ENCODE peak calls at places on chromosomes 3 and 15, in five cellular contexts. One of them, this sample, is unnamed.

GRCh38 chr3:126040386-126040785 is 43.5 kb downstream of the SLC41A3 start:
- DNase-seq in stimulated activated CD8-positive, alpha-beta memory T cell treated with anti-CD3 and anti-CD28 coated beads, Interleukin-12 subunit alpha, Interleukin-12 subunit beta, amount 100 ng/mL, for 4 hours: no peak
- DNase-seq in stimulated activated naive CD8-positive, alpha-beta T cell treated with anti-CD3 and anti-CD28 coated beads, Interleukin-15, Interleukin-2, amounts not matched to agents 100 U/mL and 50 U/mL, for 24 hours: no peak
- DNase-seq in type B pancreatic cell: peak
- DNase-seq in hepatic stellate cell: no peak
- DNase-seq in this sample: no peak

GRCh38 chr3:128572013-128572412 is 78.6 kb downstream of the RPN1 start:
- DNase-seq in stimulated activated CD8-positive, alpha-beta memory T cell treated with anti-CD3 and anti-CD28 coated beads, Interleukin-12 subunit alpha, Interleukin-12 subunit beta, amount 100 ng/mL, for 4 hours: no peak
- DNase-seq in hepatic stellate cell: no peak
- DNase-seq in stimulated activated naive CD8-positive, alpha-beta T cell treated with anti-CD3 and anti-CD28 coated beads, Interleukin-15, Interleukin-2, amounts not matched to agents 100 U/mL and 50 U/mL, for 24 hours: no peak
- DNase-seq in type B pancreatic cell: no peak
- DNase-seq in this sample: no peak

GRCh38 chr3:82496890-82497560 is 735.6 kb upstream of the GBE1 start:
- DNase-seq in stimulated activated naive CD8-positive, alpha-beta T cell treated with anti-CD3 and anti-CD28 coated beads, Interleukin-15, Interleukin-2, amounts not matched to agents 100 U/mL and 50 U/mL, for 24 hours: no peak
- DNase-seq in hepatic stellate cell: no peak
- DNase-seq in type B pancreatic cell: no peak
- DNase-seq in stimulated activated CD8-positive, alpha-beta memory T cell treated with anti-CD3 and anti-CD28 coated beads, Interleukin-12 subunit alpha, Interleukin-12 subunit beta, amount 100 ng/mL, for 4 hours: no peak
- DNase-seq in this sample: peak

GRCh38 chr3:187040637-187041361 is 98.5 kb downstream of the RPL39L start:
- DNase-seq in type B pancreatic cell: no peak
- DNase-seq in stimulated activated naive CD8-positive, alpha-beta T cell treated with anti-CD3 and anti-CD28 coated beads, Interleukin-15, Interleukin-2, amounts not matched to agents 100 U/mL and 50 U/mL, for 24 hours: no peak
- DNase-seq in hepatic stellate cell: peak
- DNase-seq in stimulated activated CD8-positive, alpha-beta memory T cell treated with anti-CD3 and anti-CD28 coated beads, Interleukin-12 subunit alpha, Interleukin-12 subunit beta, amount 100 ng/mL, for 4 hours: no peak
- DNase-seq in this sample: no peak

GRCh38 chr3:119636194-119636593 is 24.2 kb downstream of the POPDC2 start:
- DNase-seq in stimulated activated naive CD8-positive, alpha-beta T cell treated with anti-CD3 and anti-CD28 coated beads, Interleukin-15, Interleukin-2, amounts not matched to agents 100 U/mL and 50 U/mL, for 24 hours: no peak
- DNase-seq in hepatic stellate cell: no peak
- DNase-seq in stimulated activated CD8-positive, alpha-beta memory T cell treated with anti-CD3 and anti-CD28 coated beads, Interleukin-12 subunit alpha, Interleukin-12 subunit beta, amount 100 ng/mL, for 4 hours: no peak
- DNase-seq in type B pancreatic cell: no peak
- DNase-seq in this sample: no peak

GRCh38 chr3:17057316-17057715 is 172.6 kb downstream of the PLCL2 start:
- DNase-seq in hepatic stellate cell: peak
- DNase-seq in stimulated activated naive CD8-positive, alpha-beta T cell treated with anti-CD3 and anti-CD28 coated beads, Interleukin-15, Interleukin-2, amounts not matched to agents 100 U/mL and 50 U/mL, for 24 hours: no peak
- DNase-seq in stimulated activated CD8-positive, alpha-beta memory T cell treated with anti-CD3 and anti-CD28 coated beads, Interleukin-12 subunit alpha, Interleukin-12 subunit beta, amount 100 ng/mL, for 4 hours: no peak
- DNase-seq in type B pancreatic cell: no peak
- DNase-seq in this sample: peak

GRCh38 chr3:46998121-46998851 is 18.8 kb downstream of the NBEAL2 start:
- DNase-seq in stimulated activated naive CD8-positive, alpha-beta T cell treated with anti-CD3 and anti-CD28 coated beads, Interleukin-15, Interleukin-2, amounts not matched to agents 100 U/mL and 50 U/mL, for 24 hours: peak
- DNase-seq in type B pancreatic cell: no peak
- DNase-seq in stimulated activated CD8-positive, alpha-beta memory T cell treated with anti-CD3 and anti-CD28 coated beads, Interleukin-12 subunit alpha, Interleukin-12 subunit beta, amount 100 ng/mL, for 4 hours: peak
- DNase-seq in hepatic stellate cell: peak
- DNase-seq in this sample: peak

GRCh38 chr15:92226020-92226612 is 167.6 kb upstream of the ST8SIA2 start:
- DNase-seq in stimulated activated CD8-positive, alpha-beta memory T cell treated with anti-CD3 and anti-CD28 coated beads, Interleukin-12 subunit alpha, Interleukin-12 subunit beta, amount 100 ng/mL, for 4 hours: no peak
- DNase-seq in hepatic stellate cell: no peak
- DNase-seq in stimulated activated naive CD8-positive, alpha-beta T cell treated with anti-CD3 and anti-CD28 coated beads, Interleukin-15, Interleukin-2, amounts not matched to agents 100 U/mL and 50 U/mL, for 24 hours: no peak
- DNase-seq in type B pancreatic cell: no peak
- DNase-seq in this sample: peak

GRCh38 chr3:30544811-30545210 is 61.6 kb upstream of the TGFBR2 start:
- DNase-seq in hepatic stellate cell: peak
- DNase-seq in stimulated activated CD8-positive, alpha-beta memory T cell treated with anti-CD3 and anti-CD28 coated beads, Interleukin-12 subunit alpha, Interleukin-12 subunit beta, amount 100 ng/mL, for 4 hours: no peak
- DNase-seq in type B pancreatic cell: no peak
- DNase-seq in stimulated activated naive CD8-positive, alpha-beta T cell treated with anti-CD3 and anti-CD28 coated beads, Interleukin-15, Interleukin-2, amounts not matched to agents 100 U/mL and 50 U/mL, for 24 hours: no peak
- DNase-seq in this sample: no peak

GRCh38 chr15:80026310-80026709 is 33.2 kb upstream of the ZFAND6 start:
- DNase-seq in type B pancreatic cell: no peak
- DNase-seq in stimulated activated naive CD8-positive, alpha-beta T cell treated with anti-CD3 and anti-CD28 coated beads, Interleukin-15, Interleukin-2, amounts not matched to agents 100 U/mL and 50 U/mL, for 24 hours: no peak
- DNase-seq in stimulated activated CD8-positive, alpha-beta memory T cell treated with anti-CD3 and anti-CD28 coated beads, Interleukin-12 subunit alpha, Interleukin-12 subunit beta, amount 100 ng/mL, for 4 hours: no peak
- DNase-seq in hepatic stellate cell: no peak
- DNase-seq in this sample: no peak